ENCODE peak calls at places on chromosomes 7 and 10, in seven cellular contexts. One of them, this sample, is unnamed.

GRCh38 chr7:106521115-106521514 is 139.8 kb downstream of the CCDC71L start:
- DNase-seq in kidney glomerular epithelial cell: no peak
- DNase-seq in astrocyte of the hippocampus: no peak
- DNase-seq in LNCaP clone FGC: no peak
- DNase-seq in NB4: no peak
- DNase-seq in EH: no peak
- DNase-seq in HEK293T: no peak
- DNase-seq in this sample: no peak

GRCh38 chr7:38411404-38411803 is 138.0 kb upstream of the TARP start:
- DNase-seq in EH: peak; percentile 11
- DNase-seq in astrocyte of the hippocampus: no peak
- DNase-seq in LNCaP clone FGC: no peak
- DNase-seq in NB4: peak; percentile 64
- DNase-seq in HEK293T: peak; percentile 20
- DNase-seq in kidney glomerular epithelial cell: no peak
- DNase-seq in this sample: peak; percentile 31

GRCh38 chr10:99620713-99621453 is 644 bp upstream of the SLC25A28 start:
- DNase-seq in kidney glomerular epithelial cell: peak; percentile 85
- DNase-seq in EH: peak; percentile 95
- DNase-seq in LNCaP clone FGC: peak; percentile 31
- DNase-seq in astrocyte of the hippocampus: peak; percentile 97
- DNase-seq in HEK293T: peak; percentile 95
- DNase-seq in NB4: peak; percentile 97
- DNase-seq in this sample: peak; percentile 88

GRCh38 chr10:99815611-99816010 is 33.2 kb downstream of the ABCC2 start:
- DNase-seq in HEK293T: no peak
- DNase-seq in astrocyte of the hippocampus: no peak
- DNase-seq in LNCaP clone FGC: no peak
- DNase-seq in kidney glomerular epithelial cell: no peak
- DNase-seq in EH: no peak
- DNase-seq in NB4: no peak
- DNase-seq in this sample: peak; percentile 37

GRCh38 chr7:123725586-123726171 is 23.1 kb downstream of the WASL start:
- DNase-seq in NB4: peak; percentile 38
- DNase-seq in HEK293T: peak; percentile 13
- DNase-seq in EH: no peak
- DNase-seq in kidney glomerular epithelial cell: no peak
- DNase-seq in LNCaP clone FGC: no peak
- DNase-seq in astrocyte of the hippocampus: no peak
- DNase-seq in this sample: no peak

GRCh38 chr7:101563198-101563901 is 65.7 kb downstream of the MYL10 start:
- DNase-seq in astrocyte of the hippocampus: no peak
- DNase-seq in kidney glomerular epithelial cell: no peak
- DNase-seq in EH: no peak
- DNase-seq in LNCaP clone FGC: no peak
- DNase-seq in HEK293T: no peak
- DNase-seq in NB4: no peak
- DNase-seq in this sample: no peak

GRCh38 chr10:6665847-6666246 is 85.8 kb upstream of the PRKCQ start:
- DNase-seq in kidney glomerular epithelial cell: no peak
- DNase-seq in HEK293T: no peak
- DNase-seq in EH: no peak
- DNase-seq in LNCaP clone FGC: no peak
- DNase-seq in astrocyte of the hippocampus: no peak
- DNase-seq in NB4: no peak
- DNase-seq in this sample: no peak

GRCh38 chr10:52466464-52466863 is 152.4 kb downstream of the DKK1 start:
- DNase-seq in LNCaP clone FGC: no peak
- DNase-seq in EH: peak; percentile 80
- DNase-seq in kidney glomerular epithelial cell: no peak
- DNase-seq in NB4: no peak
- DNase-seq in HEK293T: no peak
- DNase-seq in astrocyte of the hippocampus: peak; percentile 49
- DNase-seq in this sample: no peak

GRCh38 chr10:46558411-46559185 is 2.1 kb upstream of the GPRIN2 start:
- DNase-seq in HEK293T: no peak
- DNase-seq in kidney glomerular epithelial cell: no peak
- DNase-seq in astrocyte of the hippocampus: no peak
- DNase-seq in EH: no peak
- DNase-seq in NB4: no peak
- DNase-seq in LNCaP clone FGC: peak; percentile 91
- DNase-seq in this sample: no peak

GRCh38 chr10:98028168-98028770 is 2.2 kb downstream of the CRTAC1 start:
- DNase-seq in EH: peak; percentile 45
- DNase-seq in kidney glomerular epithelial cell: no peak
- DNase-seq in astrocyte of the hippocampus: peak; percentile 28
- DNase-seq in LNCaP clone FGC: no peak
- DNase-seq in HEK293T: peak; percentile 92
- DNase-seq in NB4: peak; percentile 79
- DNase-seq in this sample: peak; percentile 31

GRCh38 chr7:84913731-84914130 is 273.1 kb downstream of the SEMA3D start:
- DNase-seq in LNCaP clone FGC: no peak
- DNase-seq in kidney glomerular epithelial cell: no peak
- DNase-seq in HEK293T: no peak
- DNase-seq in EH: peak; percentile 66
- DNase-seq in NB4: no peak
- DNase-seq in astrocyte of the hippocampus: no peak
- DNase-seq in this sample: no peak

GRCh38 chr10:130895172-130895571 is 416.3 kb downstream of the TCERG1L start:
- DNase-seq in NB4: no peak
- DNase-seq in kidney glomerular epithelial cell: no peak
- DNase-seq in HEK293T: no peak
- DNase-seq in LNCaP clone FGC: no peak
- DNase-seq in EH: no peak
- DNase-seq in astrocyte of the hippocampus: no peak
- DNase-seq in this sample: no peak

GRCh38 chr7:150980663-150981062 is 2.5 kb upstream of the KCNH2 start:
- DNase-seq in LNCaP clone FGC: no peak
- DNase-seq in EH: no peak
- DNase-seq in kidney glomerular epithelial cell: no peak
- DNase-seq in HEK293T: no peak
- DNase-seq in NB4: no peak
- DNase-seq in astrocyte of the hippocampus: no peak
- DNase-seq in this sample: no peak

GRCh38 chr7:98908585-98908984 is 30.3 kb downstream of the TRRAP start:
- DNase-seq in astrocyte of the hippocampus: no peak
- DNase-seq in LNCaP clone FGC: no peak
- DNase-seq in HEK293T: no peak
- DNase-seq in NB4: no peak
- DNase-seq in EH: no peak
- DNase-seq in kidney glomerular epithelial cell: no peak
- DNase-seq in this sample: no peak

GRCh38 chr10:49474901-49475300 is 64.0 kb downstream of the ERCC6 start:
- DNase-seq in astrocyte of the hippocampus: no peak
- DNase-seq in kidney glomerular epithelial cell: no peak
- DNase-seq in LNCaP clone FGC: no peak
- DNase-seq in NB4: no peak
- DNase-seq in HEK293T: no peak
- DNase-seq in EH: no peak
- DNase-seq in this sample: no peak

GRCh38 chr10:30821269-30821993 is 191.9 kb upstream of the LYZL2 start:
- DNase-seq in astrocyte of the hippocampus: no peak
- DNase-seq in EH: peak; percentile 38
- DNase-seq in NB4: no peak
- DNase-seq in kidney glomerular epithelial cell: no peak
- DNase-seq in LNCaP clone FGC: no peak
- DNase-seq in HEK293T: no peak
- DNase-seq in this sample: no peak

GRCh38 chr10:576130-576465 is 113.4 kb downstream of the DIP2C start:
- DNase-seq in LNCaP clone FGC: no peak
- DNase-seq in kidney glomerular epithelial cell: no peak
- DNase-seq in EH: no peak
- DNase-seq in astrocyte of the hippocampus: peak; percentile 58
- DNase-seq in NB4: no peak
- DNase-seq in HEK293T: no peak
- DNase-seq in this sample: no peak

GRCh38 chr7:46626261-46627037 is 705.4 kb upstream of the IGFBP3 start:
- DNase-seq in astrocyte of the hippocampus: no peak
- DNase-seq in EH: peak; percentile 41
- DNase-seq in NB4: no peak
- DNase-seq in LNCaP clone FGC: no peak
- DNase-seq in kidney glomerular epithelial cell: no peak
- DNase-seq in HEK293T: no peak
- DNase-seq in this sample: no peak

GRCh38 chr10:86365346-86366032 is 1.1 kb downstream of the GRID1 start:
- DNase-seq in NB4: peak; percentile 35
- DNase-seq in EH: no peak
- DNase-seq in astrocyte of the hippocampus: peak; percentile 46
- DNase-seq in kidney glomerular epithelial cell: no peak
- DNase-seq in LNCaP clone FGC: no peak
- DNase-seq in HEK293T: no peak
- DNase-seq in this sample: no peak

GRCh38 chr7:150379590-150380379 is 655 bp downstream of the ZNF775 start:
- DNase-seq in NB4: peak; percentile 59
- DNase-seq in LNCaP clone FGC: no peak
- DNase-seq in astrocyte of the hippocampus: peak; percentile 53
- DNase-seq in EH: peak; percentile 40
- DNase-seq in HEK293T: peak; percentile 57
- DNase-seq in kidney glomerular epithelial cell: no peak
- DNase-seq in this sample: no peak

GRCh38 chr7:26664735-26665420 is 199.5 kb downstream of the SKAP2 start:
- DNase-seq in LNCaP clone FGC: no peak
- DNase-seq in NB4: peak; percentile 39
- DNase-seq in HEK293T: no peak
- DNase-seq in EH: no peak
- DNase-seq in kidney glomerular epithelial cell: peak; percentile 9
- DNase-seq in astrocyte of the hippocampus: no peak
- DNase-seq in this sample: peak; percentile 16

GRCh38 chr7:87797395-87797794 is 78.8 kb downstream of the SLC25A40 start:
- DNase-seq in HEK293T: no peak
- DNase-seq in kidney glomerular epithelial cell: no peak
- DNase-seq in astrocyte of the hippocampus: no peak
- DNase-seq in NB4: no peak
- DNase-seq in LNCaP clone FGC: no peak
- DNase-seq in EH: no peak
- DNase-seq in this sample: no peak

GRCh38 chr10:31887850-31888249 is 40.8 kb downstream of the ARHGAP12 start:
- DNase-seq in NB4: no peak
- DNase-seq in astrocyte of the hippocampus: no peak
- DNase-seq in LNCaP clone FGC: no peak
- DNase-seq in EH: no peak
- DNase-seq in kidney glomerular epithelial cell: no peak
- DNase-seq in HEK293T: no peak
- DNase-seq in this sample: no peak

GRCh38 chr7:150855476-150856302 is 3.4 kb downstream of the AOC1 start:
- DNase-seq in kidney glomerular epithelial cell: no peak
- DNase-seq in NB4: no peak
- DNase-seq in astrocyte of the hippocampus: no peak
- DNase-seq in LNCaP clone FGC: no peak
- DNase-seq in EH: no peak
- DNase-seq in HEK293T: no peak
- DNase-seq in this sample: no peak

GRCh38 chr7:55550010-55550409 is 22.3 kb downstream of the VOPP1 start:
- DNase-seq in kidney glomerular epithelial cell: no peak
- DNase-seq in LNCaP clone FGC: peak; percentile 96
- DNase-seq in HEK293T: no peak
- DNase-seq in EH: no peak
- DNase-seq in NB4: no peak
- DNase-seq in astrocyte of the hippocampus: no peak
- DNase-seq in this sample: no peak

GRCh38 chr10:29922904-29923303 is 136.5 kb downstream of the JCAD start:
- DNase-seq in kidney glomerular epithelial cell: no peak
- DNase-seq in HEK293T: no peak
- DNase-seq in EH: peak; percentile 49
- DNase-seq in NB4: no peak
- DNase-seq in LNCaP clone FGC: no peak
- DNase-seq in astrocyte of the hippocampus: peak; percentile 79
- DNase-seq in this sample: no peak

GRCh38 chr10:74917481-74918077 is 91.2 kb downstream of the KAT6B start:
- DNase-seq in astrocyte of the hippocampus: peak; percentile 53
- DNase-seq in NB4: no peak
- DNase-seq in kidney glomerular epithelial cell: peak; percentile 92
- DNase-seq in EH: peak; percentile 66
- DNase-seq in LNCaP clone FGC: no peak
- DNase-seq in HEK293T: no peak
- DNase-seq in this sample: no peak

GRCh38 chr7:3218561-3219225 is 82.4 kb upstream of the SDK1 start:
- DNase-seq in astrocyte of the hippocampus: peak; percentile 52
- DNase-seq in NB4: no peak
- DNase-seq in kidney glomerular epithelial cell: peak; percentile 37
- DNase-seq in HEK293T: no peak
- DNase-seq in EH: no peak
- DNase-seq in LNCaP clone FGC: peak; percentile 22
- DNase-seq in this sample: peak; percentile 61

GRCh38 chr10:29702288-29703164 is 67.8 kb upstream of the SVIL start:
- DNase-seq in HEK293T: no peak
- DNase-seq in LNCaP clone FGC: no peak
- DNase-seq in EH: no peak
- DNase-seq in astrocyte of the hippocampus: peak; percentile 45
- DNase-seq in NB4: peak; percentile 17
- DNase-seq in kidney glomerular epithelial cell: no peak
- DNase-seq in this sample: no peak

GRCh38 chr7:2405601-2406345 is 2.4 kb downstream of the CHST12 start:
- DNase-seq in HEK293T: no peak
- DNase-seq in EH: no peak
- DNase-seq in astrocyte of the hippocampus: no peak
- DNase-seq in NB4: peak; percentile 87
- DNase-seq in LNCaP clone FGC: no peak
- DNase-seq in kidney glomerular epithelial cell: no peak
- DNase-seq in this sample: peak; percentile 95

GRCh38 chr10:71740069-71740468 is 20.5 kb upstream of the C10orf105 start:
- DNase-seq in EH: peak; percentile 83
- DNase-seq in HEK293T: no peak
- DNase-seq in astrocyte of the hippocampus: peak; percentile 68
- DNase-seq in kidney glomerular epithelial cell: no peak
- DNase-seq in NB4: no peak
- DNase-seq in LNCaP clone FGC: no peak
- DNase-seq in this sample: peak; percentile 33

GRCh38 chr7:118214051-118214832 is 10.3 kb upstream of the ANKRD7 start:
- DNase-seq in HEK293T: peak; percentile 84
- DNase-seq in NB4: no peak
- DNase-seq in EH: peak; percentile 78
- DNase-seq in LNCaP clone FGC: no peak
- DNase-seq in astrocyte of the hippocampus: peak; percentile 92
- DNase-seq in kidney glomerular epithelial cell: peak; percentile 54
- DNase-seq in this sample: no peak

GRCh38 chr7:47578581-47579270 is 3.2 kb downstream of the TNS3 start:
- DNase-seq in NB4: no peak
- DNase-seq in astrocyte of the hippocampus: peak; percentile 70
- DNase-seq in HEK293T: no peak
- DNase-seq in LNCaP clone FGC: no peak
- DNase-seq in kidney glomerular epithelial cell: no peak
- DNase-seq in EH: peak; percentile 95
- DNase-seq in this sample: no peak

GRCh38 chr7:21923663-21924062 is 22.0 kb downstream of the CDCA7L start:
- DNase-seq in LNCaP clone FGC: peak; percentile 90
- DNase-seq in NB4: no peak
- DNase-seq in astrocyte of the hippocampus: peak; percentile 57
- DNase-seq in EH: peak; percentile 48
- DNase-seq in kidney glomerular epithelial cell: no peak
- DNase-seq in HEK293T: peak; percentile 73
- DNase-seq in this sample: no peak

GRCh38 chr10:3531097-3531645 is 253.8 kb downstream of the KLF6 start:
- DNase-seq in kidney glomerular epithelial cell: peak; percentile 74
- DNase-seq in LNCaP clone FGC: no peak
- DNase-seq in astrocyte of the hippocampus: no peak
- DNase-seq in NB4: no peak
- DNase-seq in EH: no peak
- DNase-seq in HEK293T: no peak
- DNase-seq in this sample: no peak

GRCh38 chr7:74365320-74366022 is 76.3 kb downstream of the CLIP2 start:
- DNase-seq in NB4: peak; percentile 52
- DNase-seq in HEK293T: peak; percentile 98
- DNase-seq in LNCaP clone FGC: no peak
- DNase-seq in kidney glomerular epithelial cell: no peak
- DNase-seq in astrocyte of the hippocampus: peak; percentile 63
- DNase-seq in EH: peak; percentile 67
- DNase-seq in this sample: peak; percentile 15

This sample was measured in MV-4-11.